ENCODE peak calls at places on chromosomes 13 and 19, in seven cellular contexts. P is AG04449, Q is AG09309, J is thoracic aorta, T is cardiac muscle cell, N is nephron progenitor cell, D is lower lobe of right lung. G is an unnamed sample.

GRCh38 chr19:1904385-1905070 is 671 bp upstream of the ADAT3 start:
- DNase-seq in T (peak), J (no peak), Q (no peak), P (no peak), N (peak), D (peak), G (no peak)

GRCh38 chr19:20247016-20247683 is 80.1 kb downstream of the ZNF486 start:
- DNase-seq in N (peak), P (no peak), J (no peak), D (no peak), Q (no peak), T (peak), G (no peak)

GRCh38 chr13:97856001-97856675 is 97.3 kb upstream of the IPO5 start:
- DNase-seq in T (peak), J (no peak), N (peak), Q (no peak), D (peak), P (no peak), G (no peak)

GRCh38 chr13:80276371-80277289 is 64.3 kb downstream of the SPRY2 start:
- DNase-seq in J (no peak), N (peak), T (no peak), P (peak), D (no peak), Q (no peak), G (peak)

GRCh38 chr19:45340232-45340898 is at the start of gene KLC3:
- DNase-seq in J (no peak), T (peak), P (no peak), D (peak), N (peak), Q (no peak), G (no peak)

GRCh38 chr19:19823916-19824315 is 2.4 kb upstream of the ZNF506 start:
- DNase-seq in N (no peak), P (no peak), J (no peak), D (no peak), Q (no peak), T (no peak), G (no peak)

GRCh38 chr19:4504874-4505569 is 13.3 kb downstream of the PLIN4 start:
- DNase-seq in N (no peak), J (no peak), P (no peak), D (no peak), Q (no peak), T (no peak), G (no peak)

GRCh38 chr19:39182174-39182505 is 14.6 kb upstream of the NCCRP1 start:
- DNase-seq in D (no peak), Q (no peak), P (no peak), N (no peak), J (no peak), T (no peak), G (no peak)

GRCh38 chr19:2288743-2289713 is 7.1 kb upstream of the PEAK3 start:
- DNase-seq in N (no peak), P (no peak), Q (no peak), J (no peak), T (no peak), D (no peak), G (no peak)

GRCh38 chr13:86002921-86003488 is 203.8 kb upstream of the SLITRK6 start:
- DNase-seq in Q (no peak), N (peak), P (no peak), T (no peak), D (no peak), J (no peak), G (no peak)

GRCh38 chr13:50672025-50672424 is 171.5 kb downstream of the DLEU7 start:
- DNase-seq in D (peak), P (no peak), J (no peak), Q (no peak), N (no peak), T (no peak), G (no peak)

GRCh38 chr19:3671680-3672574 is 28.3 kb downstream of the PIP5K1C start:
- DNase-seq in P (no peak), J (no peak), Q (no peak), N (peak), D (no peak), T (no peak), G (no peak)

GRCh38 chr19:18321729-18322091 is 1.2 kb downstream of the LSM4 start:
- DNase-seq in T (no peak), D (no peak), J (no peak), P (no peak), N (no peak), Q (no peak), G (no peak)

GRCh38 chr13:28735481-28736029 is 16.8 kb upstream of the SLC46A3 start:
- DNase-seq in Q (no peak), P (no peak), J (no peak), N (no peak), T (no peak), D (no peak), G (no peak)

GRCh38 chr19:18975864-18976263 is 34.8 kb upstream of the HOMER3 start:
- DNase-seq in Q (no peak), T (no peak), J (no peak), N (no peak), P (no peak), D (no peak), G (no peak)

GRCh38 chr13:72062566-72062965 is 195.6 kb upstream of the DACH1 start:
- DNase-seq in P (no peak), D (no peak), Q (no peak), J (no peak), N (no peak), T (no peak), G (no peak)

GRCh38 chr13:44333950-44334675 is 39.5 kb upstream of the SERP2 start:
- DNase-seq in D (no peak), Q (no peak), J (no peak), T (no peak), N (no peak), P (no peak), G (no peak)

GRCh38 chr13:71979616-71980015 is 112.6 kb upstream of the DACH1 start:
- DNase-seq in D (no peak), Q (no peak), N (peak), P (no peak), J (no peak), T (peak), G (no peak)

GRCh38 chr13:79196366-79196765 is 209.7 kb downstream of the RBM26 start:
- DNase-seq in N (no peak), Q (no peak), J (no peak), T (no peak), P (no peak), D (no peak), G (no peak)

GRCh38 chr13:96191367-96191766 is 101.5 kb downstream of the HS6ST3 start:
- DNase-seq in P (no peak), T (no peak), D (no peak), Q (no peak), J (no peak), N (no peak), G (no peak)

GRCh38 chr19:29630661-29631060 is 24.6 kb downstream of the POP4 start:
- DNase-seq in D (no peak), Q (no peak), J (no peak), P (no peak), T (no peak), N (no peak), G (no peak)

GRCh38 chr19:49615861-49616260 is 24.1 kb downstream of the RRAS start:
- DNase-seq in T (no peak), J (no peak), D (no peak), P (no peak), N (no peak), Q (no peak), G (no peak)
- TF ChIP-seq CTCF in T (no peak), J (no peak), D (no peak), P (no peak), N (no peak), Q (no peak), G (no peak)

DNA sequence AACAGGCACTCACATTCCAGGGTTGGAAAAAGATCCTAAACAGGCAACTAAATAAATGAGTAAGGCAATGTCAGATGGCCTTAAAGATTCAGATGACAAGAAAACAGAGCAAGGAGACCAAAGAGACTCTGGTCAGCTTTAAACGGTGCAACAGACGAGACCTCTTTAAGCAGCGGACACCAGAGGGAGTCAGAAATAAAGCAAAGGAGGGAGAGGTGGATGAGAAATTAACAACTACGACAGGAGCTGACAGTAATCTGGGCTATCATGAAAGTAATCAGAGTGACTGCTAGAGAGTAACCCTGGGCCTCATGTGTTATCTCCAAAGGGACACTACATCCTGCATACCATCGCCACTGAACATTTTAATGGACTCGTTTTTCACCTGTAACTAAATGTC is 1.1 kb downstream of the ZNF550 start:
- DNase-seq in D (no peak), Q (peak), J (no peak), T (peak), N (no peak), P (no peak), G (no peak)
- TF ChIP-seq CTCF in D (no peak), Q (peak), J (no peak), T (peak), N (no peak), P (no peak), G (peak)

GRCh38 chr13:27622102-27622820 is 569 bp downstream of the POLR1D start:
- DNase-seq in Q (no peak), T (peak), N (no peak), P (no peak), J (no peak), D (no peak), G (no peak)
- TF ChIP-seq CTCF in Q (peak), T (peak), N (peak), P (peak), J (no peak), D (no peak), G (peak)

DNA sequence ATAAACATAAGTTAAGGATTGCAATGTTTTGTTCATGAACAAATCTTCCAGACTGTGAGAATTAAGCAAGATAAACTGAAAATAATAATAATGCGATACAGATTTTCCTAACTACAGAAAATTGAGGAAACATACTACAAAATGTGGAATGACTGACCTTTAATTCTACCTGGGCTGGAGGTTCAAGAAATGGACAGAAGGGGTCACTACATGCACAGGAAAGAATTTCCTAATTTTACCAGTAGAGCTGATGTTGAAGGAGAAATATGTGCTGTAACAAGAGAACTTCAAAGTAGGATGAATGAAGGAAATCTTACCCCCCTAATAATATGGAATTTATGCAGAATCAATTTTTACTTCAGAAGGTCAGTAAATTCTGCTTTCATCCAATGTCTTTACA is 62.3 kb downstream of the ZNF627 start:
- DNase-seq in Q (no peak), D (no peak), J (no peak), T (no peak), N (no peak), P (no peak), G (no peak)
- TF ChIP-seq CTCF in Q (peak), D (peak), J (no peak), T (peak), N (no peak), P (peak), G (no peak)

DNA sequence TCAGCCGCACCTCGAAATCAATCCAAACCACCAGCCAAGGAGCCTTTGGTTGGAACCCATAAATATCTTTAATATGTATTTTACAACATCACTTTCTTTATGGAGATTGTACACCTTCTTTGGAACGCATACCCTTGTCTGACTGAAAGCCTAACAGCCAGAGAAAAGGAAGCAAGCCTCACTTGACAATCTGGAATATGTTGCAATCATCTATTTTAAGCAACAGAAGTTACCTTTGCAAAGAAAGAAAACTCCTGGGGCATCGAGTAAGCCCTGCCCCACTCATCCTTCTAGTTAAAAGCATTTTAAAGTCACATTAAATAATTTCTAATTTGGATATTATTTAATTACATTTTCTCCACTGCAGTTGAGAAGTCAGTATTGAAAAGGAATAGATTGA is 542.7 kb downstream of the MYO16 start:
- DNase-seq in J (no peak), N (no peak), T (no peak), Q (no peak), P (no peak), D (no peak), G (no peak)
- TF ChIP-seq CTCF in J (no peak), N (no peak), T (no peak), Q (no peak), P (no peak), D (no peak), G (no peak)

GRCh38 chr19:17103177-17103576 is 27.6 kb downstream of the MYO9B start:
- DNase-seq in P (no peak), N (peak), T (no peak), Q (no peak), J (no peak), D (no peak), G (no peak)
- TF ChIP-seq CTCF in P (peak), N (peak), T (peak), Q (peak), J (peak), D (peak), G (peak)

GRCh38 chr13:113722921-113723320 is 36.1 kb upstream of the TMEM255B start:
- DNase-seq in P (no peak), D (peak), T (peak), J (no peak), Q (no peak), N (no peak), G (no peak)

GRCh38 chr13:113726961-113727411 is 32.0 kb upstream of the TMEM255B start:
- DNase-seq in D (peak), Q (no peak), P (no peak), N (no peak), T (no peak), J (no peak), G (no peak)

GRCh38 chr13:113723400-113724015 is 35.5 kb upstream of the TMEM255B start:
- DNase-seq in Q (no peak), N (no peak), D (peak), P (no peak), T (no peak), J (no peak), G (no peak)

GRCh38 chr13:113724016-113724758 is 34.8 kb upstream of the TMEM255B start:
- DNase-seq in N (no peak), D (peak), Q (no peak), P (no peak), T (no peak), J (no peak), G (no peak)

DNA sequence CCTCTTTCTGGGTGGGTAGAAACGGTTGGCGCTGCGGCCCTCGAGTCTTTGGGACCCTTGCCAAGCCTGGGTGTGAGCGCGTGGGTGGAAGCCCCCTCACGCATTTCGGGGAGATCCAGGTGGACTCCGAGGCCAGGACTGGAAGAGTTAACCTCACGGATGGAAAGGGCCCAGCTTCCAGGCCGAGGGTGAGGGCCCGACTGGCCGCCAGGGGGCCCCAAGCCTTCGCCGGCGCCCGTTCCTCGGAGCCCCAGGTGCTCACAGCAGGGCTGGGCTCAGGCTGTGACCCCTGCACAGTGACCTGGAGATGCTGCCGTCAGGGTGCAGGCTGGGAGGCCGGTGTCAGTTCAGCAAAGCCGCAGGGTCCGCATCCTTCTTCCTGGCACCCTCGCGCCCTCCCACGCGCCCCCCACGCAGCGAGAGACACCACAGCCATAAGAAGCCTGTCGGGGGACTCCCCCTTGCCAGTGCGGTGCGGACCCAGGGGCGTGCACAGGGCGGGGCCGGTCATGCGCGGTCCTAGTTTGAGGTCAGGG is 34.2 kb upstream of the TMEM255B start:
- DNase-seq in J (peak), T (peak), N (peak), D (peak), Q (no peak), P (no peak), G (peak)
- TF ChIP-seq CTCF in J (peak), T (peak), N (peak), D (peak), Q (peak), P (peak), G (peak)

GRCh38 chr19:16969127-16969526 is 57.5 kb downstream of the CPAMD8 start:
- DNase-seq in P (no peak), J (no peak), T (no peak), Q (no peak), N (no peak), D (no peak), G (no peak)
- TF ChIP-seq CTCF in P (no peak), J (no peak), T (peak), Q (no peak), N (no peak), D (no peak), G (no peak)

GRCh38 chr13:76885203-76886004 is 801 bp downstream of the KCTD12 start:
- DNase-seq in D (peak), P (no peak), J (no peak), N (peak), Q (no peak), T (peak), G (peak)

GRCh38 chr13:76882431-76882830 is 3.8 kb downstream of the KCTD12 start:
- DNase-seq in T (no peak), P (no peak), N (no peak), J (no peak), Q (peak), D (peak), G (no peak)

GRCh38 chr13:76884571-76885202 is 1.5 kb downstream of the KCTD12 start:
- DNase-seq in Q (no peak), N (no peak), D (no peak), P (no peak), J (no peak), T (peak), G (no peak)

GRCh38 chr13:76886005-76886291 is 257 bp downstream of the KCTD12 start:
- DNase-seq in P (no peak), J (no peak), T (no peak), Q (no peak), N (no peak), D (no peak), G (no peak)

GRCh38 chr13:76884167-76884566 is 2.0 kb downstream of the KCTD12 start:
- DNase-seq in Q (no peak), P (no peak), J (no peak), T (peak), D (peak), N (peak), G (no peak)
- TF ChIP-seq CTCF in Q (peak), P (no peak), J (peak), T (peak), D (peak), N (no peak), G (peak)

GRCh38 chr13:26719356-26719945 is 41.1 kb downstream of the GPR12 start:
- DNase-seq in P (no peak), T (no peak), D (no peak), Q (no peak), N (no peak), J (no peak), G (no peak)
- TF ChIP-seq CTCF in P (no peak), T (peak), D (no peak), Q (peak), N (no peak), J (no peak), G (no peak)